ENCODE peak calls at places on chromosome 9, in eight cellular contexts. One of them, this sample, is unnamed.

GRCh38 chr9:26054600-26055516 is 376.6 kb upstream of the TUSC1 start:
- DNase-seq in foreskin fibroblast: no peak
- DNase-seq in Caco-2: no peak
- DNase-seq in mesothelial cell of epicardium: no peak
- DNase-seq in PC-3: peak; percentile 50
- DNase-seq in H1: no peak
- DNase-seq in activated CD8-positive, alpha-beta T cell treated with anti-CD3 and anti-CD28 coated beads for 36 hours: no peak
- DNase-seq in B cell: no peak
- DNase-seq in this sample: no peak

GRCh38 chr9:112002131-112002846 is 105.7 kb downstream of the UGCG start:
- DNase-seq in Caco-2: no peak
- DNase-seq in PC-3: no peak
- DNase-seq in activated CD8-positive, alpha-beta T cell treated with anti-CD3 and anti-CD28 coated beads for 36 hours: no peak
- DNase-seq in B cell: no peak
- DNase-seq in foreskin fibroblast: no peak
- DNase-seq in mesothelial cell of epicardium: no peak
- DNase-seq in H1: no peak
- DNase-seq in this sample: no peak

GRCh38 chr9:114482602-114483001 is 22.7 kb downstream of the WHRN start:
- DNase-seq in PC-3: no peak
- DNase-seq in Caco-2: no peak
- DNase-seq in B cell: no peak
- DNase-seq in mesothelial cell of epicardium: no peak
- DNase-seq in H1: no peak
- DNase-seq in activated CD8-positive, alpha-beta T cell treated with anti-CD3 and anti-CD28 coated beads for 36 hours: no peak
- DNase-seq in foreskin fibroblast: no peak
- DNase-seq in this sample: no peak

GRCh38 chr9:17436854-17437253 is 142.0 kb upstream of the SH3GL2 start:
- DNase-seq in B cell: no peak
- DNase-seq in PC-3: no peak
- DNase-seq in mesothelial cell of epicardium: no peak
- DNase-seq in foreskin fibroblast: no peak
- DNase-seq in H1: no peak
- DNase-seq in Caco-2: no peak
- DNase-seq in activated CD8-positive, alpha-beta T cell treated with anti-CD3 and anti-CD28 coated beads for 36 hours: no peak
- DNase-seq in this sample: no peak

GRCh38 chr9:136443687-136444086 is 4.0 kb upstream of the INPP5E start:
- DNase-seq in foreskin fibroblast: no peak
- DNase-seq in mesothelial cell of epicardium: no peak
- DNase-seq in activated CD8-positive, alpha-beta T cell treated with anti-CD3 and anti-CD28 coated beads for 36 hours: no peak
- DNase-seq in PC-3: no peak
- DNase-seq in Caco-2: no peak
- DNase-seq in H1: no peak
- DNase-seq in B cell: no peak
- DNase-seq in this sample: no peak

GRCh38 chr9:93320591-93321219 is 130.8 kb upstream of the FAM120A start:
- DNase-seq in activated CD8-positive, alpha-beta T cell treated with anti-CD3 and anti-CD28 coated beads for 36 hours: no peak
- DNase-seq in H1: no peak
- DNase-seq in B cell: no peak
- DNase-seq in PC-3: no peak
- DNase-seq in mesothelial cell of epicardium: no peak
- DNase-seq in foreskin fibroblast: no peak
- DNase-seq in Caco-2: no peak
- DNase-seq in this sample: no peak

GRCh38 chr9:40884072-40884901 is 244.2 kb downstream of the FOXD4L6 start:
- DNase-seq in H1: no peak
- DNase-seq in mesothelial cell of epicardium: no peak
- DNase-seq in PC-3: no peak
- DNase-seq in activated CD8-positive, alpha-beta T cell treated with anti-CD3 and anti-CD28 coated beads for 36 hours: no peak
- DNase-seq in Caco-2: no peak
- DNase-seq in B cell: no peak
- DNase-seq in foreskin fibroblast: no peak
- DNase-seq in this sample: no peak

GRCh38 chr9:136655244-136656225 is 7.2 kb upstream of the EGFL7 start:
- DNase-seq in B cell: peak; percentile 15
- DNase-seq in activated CD8-positive, alpha-beta T cell treated with anti-CD3 and anti-CD28 coated beads for 36 hours: no peak
- DNase-seq in H1: no peak
- DNase-seq in PC-3: no peak
- DNase-seq in mesothelial cell of epicardium: no peak
- DNase-seq in foreskin fibroblast: no peak
- DNase-seq in Caco-2: peak; percentile 39
- DNase-seq in this sample: no peak

GRCh38 chr9:95344735-95345134 is 27.2 kb upstream of the FANCC start:
- DNase-seq in activated CD8-positive, alpha-beta T cell treated with anti-CD3 and anti-CD28 coated beads for 36 hours: no peak
- DNase-seq in B cell: no peak
- DNase-seq in H1: no peak
- DNase-seq in foreskin fibroblast: no peak
- DNase-seq in mesothelial cell of epicardium: no peak
- DNase-seq in Caco-2: no peak
- DNase-seq in PC-3: no peak
- DNase-seq in this sample: no peak

GRCh38 chr9:16653491-16654407 is 216.7 kb downstream of the BNC2 start:
- DNase-seq in PC-3: no peak
- DNase-seq in mesothelial cell of epicardium: no peak
- DNase-seq in Caco-2: no peak
- DNase-seq in foreskin fibroblast: no peak
- DNase-seq in activated CD8-positive, alpha-beta T cell treated with anti-CD3 and anti-CD28 coated beads for 36 hours: no peak
- DNase-seq in B cell: no peak
- DNase-seq in H1: no peak
- DNase-seq in this sample: no peak

GRCh38 chr9:110748251-110748893 is 79.8 kb downstream of the MUSK start:
- DNase-seq in foreskin fibroblast: peak; percentile 68
- DNase-seq in B cell: no peak
- DNase-seq in PC-3: no peak
- DNase-seq in mesothelial cell of epicardium: no peak
- DNase-seq in activated CD8-positive, alpha-beta T cell treated with anti-CD3 and anti-CD28 coated beads for 36 hours: no peak
- DNase-seq in H1: no peak
- DNase-seq in Caco-2: no peak
- DNase-seq in this sample: no peak

GRCh38 chr9:121609845-121610637 is 41.4 kb upstream of the DAB2IP start:
- DNase-seq in Caco-2: no peak
- DNase-seq in mesothelial cell of epicardium: no peak
- DNase-seq in B cell: no peak
- DNase-seq in H1: no peak
- DNase-seq in foreskin fibroblast: no peak
- DNase-seq in PC-3: peak; percentile 93
- DNase-seq in activated CD8-positive, alpha-beta T cell treated with anti-CD3 and anti-CD28 coated beads for 36 hours: no peak
- DNase-seq in this sample: no peak

GRCh38 chr9:124206391-124206790 is 51.4 kb upstream of the NEK6 start:
- DNase-seq in mesothelial cell of epicardium: no peak
- DNase-seq in B cell: peak; percentile 53
- DNase-seq in foreskin fibroblast: no peak
- DNase-seq in Caco-2: no peak
- DNase-seq in activated CD8-positive, alpha-beta T cell treated with anti-CD3 and anti-CD28 coated beads for 36 hours: no peak
- DNase-seq in H1: no peak
- DNase-seq in PC-3: no peak
- DNase-seq in this sample: no peak

GRCh38 chr9:121700165-121700830 is 48.9 kb downstream of the DAB2IP start:
- DNase-seq in H1: no peak
- DNase-seq in activated CD8-positive, alpha-beta T cell treated with anti-CD3 and anti-CD28 coated beads for 36 hours: peak; percentile 37
- DNase-seq in foreskin fibroblast: peak; percentile 80
- DNase-seq in Caco-2: peak; percentile 54
- DNase-seq in mesothelial cell of epicardium: no peak
- DNase-seq in PC-3: peak; percentile 55
- DNase-seq in B cell: peak; percentile 35
- DNase-seq in this sample: peak; percentile 31

GRCh38 chr9:69313175-69313574 is 11.8 kb upstream of the ENTREP1 start:
- DNase-seq in H1: no peak
- DNase-seq in mesothelial cell of epicardium: no peak
- DNase-seq in B cell: no peak
- DNase-seq in Caco-2: no peak
- DNase-seq in foreskin fibroblast: no peak
- DNase-seq in activated CD8-positive, alpha-beta T cell treated with anti-CD3 and anti-CD28 coated beads for 36 hours: no peak
- DNase-seq in PC-3: no peak
- DNase-seq in this sample: no peak

GRCh38 chr9:36074870-36075532 is 38.3 kb downstream of the RECK start:
- DNase-seq in mesothelial cell of epicardium: peak; percentile 27
- DNase-seq in foreskin fibroblast: peak; percentile 95
- DNase-seq in Caco-2: no peak
- DNase-seq in B cell: no peak
- DNase-seq in PC-3: no peak
- DNase-seq in H1: no peak
- DNase-seq in activated CD8-positive, alpha-beta T cell treated with anti-CD3 and anti-CD28 coated beads for 36 hours: no peak
- DNase-seq in this sample: no peak

GRCh38 chr9:112059145-112059979 is 115.7 kb downstream of the SUSD1 start:
- DNase-seq in mesothelial cell of epicardium: no peak
- DNase-seq in PC-3: peak; percentile 57
- DNase-seq in H1: no peak
- DNase-seq in foreskin fibroblast: peak; percentile 91
- DNase-seq in Caco-2: no peak
- DNase-seq in activated CD8-positive, alpha-beta T cell treated with anti-CD3 and anti-CD28 coated beads for 36 hours: no peak
- DNase-seq in B cell: no peak
- DNase-seq in this sample: no peak

GRCh38 chr9:114141553-114142548 is 13.5 kb upstream of the COL27A1 start:
- DNase-seq in mesothelial cell of epicardium: no peak
- DNase-seq in PC-3: peak; percentile 19
- DNase-seq in activated CD8-positive, alpha-beta T cell treated with anti-CD3 and anti-CD28 coated beads for 36 hours: no peak
- DNase-seq in foreskin fibroblast: peak; percentile 68
- DNase-seq in Caco-2: no peak
- DNase-seq in B cell: no peak
- DNase-seq in H1: no peak
- DNase-seq in this sample: no peak

GRCh38 chr9:125091121-125091520 is 52.2 kb downstream of the SCAI start:
- DNase-seq in Caco-2: no peak
- DNase-seq in B cell: no peak
- DNase-seq in foreskin fibroblast: no peak
- DNase-seq in mesothelial cell of epicardium: no peak
- DNase-seq in PC-3: no peak
- DNase-seq in activated CD8-positive, alpha-beta T cell treated with anti-CD3 and anti-CD28 coated beads for 36 hours: no peak
- DNase-seq in H1: no peak
- DNase-seq in this sample: no peak

GRCh38 chr9:70400107-70400892 is 14.2 kb downstream of the KLF9 start:
- DNase-seq in mesothelial cell of epicardium: no peak
- DNase-seq in activated CD8-positive, alpha-beta T cell treated with anti-CD3 and anti-CD28 coated beads for 36 hours: no peak
- DNase-seq in B cell: no peak
- DNase-seq in foreskin fibroblast: no peak
- DNase-seq in PC-3: no peak
- DNase-seq in H1: no peak
- DNase-seq in Caco-2: no peak
- DNase-seq in this sample: no peak

GRCh38 chr9:128027166-128027539 is 40.0 kb downstream of the NAIF1 start:
- DNase-seq in activated CD8-positive, alpha-beta T cell treated with anti-CD3 and anti-CD28 coated beads for 36 hours: peak; percentile 77
- DNase-seq in foreskin fibroblast: peak; percentile 22
- DNase-seq in Caco-2: no peak
- DNase-seq in H1: no peak
- DNase-seq in B cell: no peak
- DNase-seq in mesothelial cell of epicardium: no peak
- DNase-seq in PC-3: no peak
- DNase-seq in this sample: no peak

GRCh38 chr9:76996700-76997099 is 22.8 kb upstream of the FOXB2 start:
- DNase-seq in H1: no peak
- DNase-seq in B cell: peak; percentile 12
- DNase-seq in mesothelial cell of epicardium: peak; percentile 31
- DNase-seq in foreskin fibroblast: peak; percentile 68
- DNase-seq in PC-3: peak; percentile 18
- DNase-seq in Caco-2: no peak
- DNase-seq in activated CD8-positive, alpha-beta T cell treated with anti-CD3 and anti-CD28 coated beads for 36 hours: peak; percentile 37
- DNase-seq in this sample: peak; percentile 50
- TF ChIP-seq CTCF in H1: peak; percentile 94
- TF ChIP-seq CTCF in B cell: no peak
- TF ChIP-seq CTCF in mesothelial cell of epicardium: peak; percentile 21
- TF ChIP-seq CTCF in foreskin fibroblast: peak; percentile 76
- TF ChIP-seq CTCF in PC-3: peak; percentile 58
- TF ChIP-seq CTCF in Caco-2: no peak
- TF ChIP-seq CTCF in activated CD8-positive, alpha-beta T cell treated with anti-CD3 and anti-CD28 coated beads for 36 hours: peak; percentile 33
- TF ChIP-seq CTCF in this sample: peak; percentile 63

GRCh38 chr9:131095666-131096489 is 453 bp upstream of the AIF1L start:
- DNase-seq in PC-3: peak; percentile 34
- DNase-seq in H1: peak; percentile 68
- DNase-seq in mesothelial cell of epicardium: no peak
- DNase-seq in foreskin fibroblast: peak; percentile 28
- DNase-seq in Caco-2: peak; percentile 68
- DNase-seq in activated CD8-positive, alpha-beta T cell treated with anti-CD3 and anti-CD28 coated beads for 36 hours: peak; percentile 42
- DNase-seq in B cell: peak; percentile 23
- DNase-seq in this sample: peak; percentile 81
- TF ChIP-seq CTCF in PC-3: no peak
- TF ChIP-seq CTCF in H1: peak; percentile 41
- TF ChIP-seq CTCF in mesothelial cell of epicardium: peak; percentile 15
- TF ChIP-seq CTCF in foreskin fibroblast: no peak
- TF ChIP-seq CTCF in Caco-2: peak; percentile 17
- TF ChIP-seq CTCF in activated CD8-positive, alpha-beta T cell treated with anti-CD3 and anti-CD28 coated beads for 36 hours: no peak
- TF ChIP-seq CTCF in B cell: no peak
- TF ChIP-seq CTCF in this sample: peak; percentile 53

DNA sequence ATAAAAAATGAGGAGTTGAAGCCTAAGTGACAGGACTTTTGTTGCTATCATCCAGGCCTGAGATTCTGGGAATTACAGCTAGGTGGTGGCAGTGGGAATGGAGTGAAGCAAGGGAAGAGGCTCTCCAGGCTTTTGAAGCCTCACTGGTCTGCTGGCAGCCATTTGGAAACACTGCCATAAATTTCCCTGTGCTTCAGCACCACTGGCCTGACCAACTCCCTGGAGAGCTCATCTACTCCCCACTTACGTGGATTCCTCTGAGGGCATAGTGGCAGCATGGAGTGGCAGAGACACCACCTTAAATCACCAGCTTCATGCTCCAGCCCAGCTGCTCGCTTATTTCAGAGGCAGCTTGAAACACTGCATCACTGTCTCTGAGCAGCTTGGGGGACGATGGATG is 518.2 kb downstream of the TLR4 start:
- DNase-seq in PC-3: no peak
- DNase-seq in B cell: no peak
- DNase-seq in foreskin fibroblast: no peak
- DNase-seq in mesothelial cell of epicardium: no peak
- DNase-seq in H1: peak; percentile 2
- DNase-seq in Caco-2: no peak
- DNase-seq in activated CD8-positive, alpha-beta T cell treated with anti-CD3 and anti-CD28 coated beads for 36 hours: no peak
- DNase-seq in this sample: no peak
- TF ChIP-seq CTCF in PC-3: no peak
- TF ChIP-seq CTCF in B cell: no peak
- TF ChIP-seq CTCF in foreskin fibroblast: no peak
- TF ChIP-seq CTCF in mesothelial cell of epicardium: no peak
- TF ChIP-seq CTCF in H1: peak; percentile 42
- TF ChIP-seq CTCF in Caco-2: no peak
- TF ChIP-seq CTCF in activated CD8-positive, alpha-beta T cell treated with anti-CD3 and anti-CD28 coated beads for 36 hours: no peak
- TF ChIP-seq CTCF in this sample: no peak

DNA sequence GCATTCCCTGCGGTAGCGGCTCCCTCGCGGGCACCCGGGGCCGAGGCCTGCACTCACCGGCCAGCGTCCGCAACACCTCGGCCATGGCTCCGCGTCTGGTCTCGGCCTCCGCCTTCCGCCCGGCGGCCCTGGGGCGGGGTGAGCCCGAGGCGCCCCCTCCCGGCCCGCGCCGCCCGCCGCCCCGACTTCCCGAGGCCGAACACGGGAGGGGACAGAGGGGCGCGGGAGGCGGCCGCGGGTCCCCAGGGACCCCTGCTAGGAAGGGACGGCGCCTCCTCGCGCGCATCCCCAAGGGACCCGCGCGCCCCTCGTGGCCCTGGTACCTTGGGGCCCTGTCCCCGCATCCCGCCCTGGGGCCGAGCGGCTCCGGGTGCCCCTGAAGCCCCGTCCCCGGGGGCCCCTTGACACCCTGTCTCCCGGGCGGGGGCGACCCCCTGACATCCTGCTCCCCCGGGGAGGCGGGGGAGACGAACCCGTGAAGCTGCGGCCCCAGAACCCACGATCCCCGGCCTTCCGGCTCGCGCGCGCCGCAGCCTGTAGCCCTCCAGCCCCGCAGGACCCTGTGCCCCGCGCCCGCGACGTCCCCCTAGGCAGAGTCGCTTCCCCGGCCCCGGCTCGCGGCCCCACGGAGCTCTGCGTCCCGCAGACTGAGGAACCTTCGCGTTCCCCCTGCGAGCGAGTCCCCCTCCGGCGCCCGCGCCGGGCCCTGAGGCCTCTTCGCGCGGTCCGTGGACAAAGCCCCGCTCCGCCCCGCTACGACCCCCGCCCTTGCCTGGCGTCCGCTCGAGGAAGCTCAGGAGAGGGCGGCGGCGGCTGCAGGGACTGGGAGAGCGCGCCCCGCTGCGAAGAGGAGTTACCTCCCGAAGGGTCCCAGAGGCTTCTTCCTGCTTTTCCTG is at the start of gene ABO:
- DNase-seq in Caco-2: no peak
- DNase-seq in H1: no peak
- DNase-seq in foreskin fibroblast: no peak
- DNase-seq in B cell: no peak
- DNase-seq in mesothelial cell of epicardium: no peak
- DNase-seq in PC-3: no peak
- DNase-seq in activated CD8-positive, alpha-beta T cell treated with anti-CD3 and anti-CD28 coated beads for 36 hours: no peak
- DNase-seq in this sample: no peak
- TF ChIP-seq CTCF in Caco-2: no peak
- TF ChIP-seq CTCF in H1: no peak
- TF ChIP-seq CTCF in foreskin fibroblast: no peak
- TF ChIP-seq CTCF in B cell: no peak
- TF ChIP-seq CTCF in mesothelial cell of epicardium: no peak
- TF ChIP-seq CTCF in PC-3: no peak
- TF ChIP-seq CTCF in activated CD8-positive, alpha-beta T cell treated with anti-CD3 and anti-CD28 coated beads for 36 hours: no peak
- TF ChIP-seq CTCF in this sample: no peak